ENCODE peak calls at places on chromosomes 11 and 22, in eight cellular contexts. X is upper lobe of right lung, R is cardiac muscle cell, M is neuronal stem cell, P is SJSA1, V is left ventricle myocardium inferior, W is mammary epithelial cell, K is psoas muscle. B is an unnamed sample. For H3K27me3, the result is how much of the 10 kb centered on the place peaks cover.

GRCh38 chr11:44600739-44601416 is 35.4 kb downstream of the CD82 start:
- DNase-seq in X (no peak), R (peak), M (no peak), P (no peak), V (peak), W (no peak), K (no peak), B (no peak)

GRCh38 chr11:6653656-6654055 is 2.0 kb downstream of the DCHS1 start:
- DNase-seq in X (no peak), R (no peak), M (no peak), P (no peak), V (no peak), W (no peak), K (no peak), B (no peak)

GRCh38 chr11:67610302-67610868 is 3.6 kb downstream of the NDUFV1 start:
- DNase-seq in X (no peak), R (no peak), M (no peak), P (no peak), V (no peak), W (no peak), K (peak), B (no peak)

GRCh38 chr11:73268671-73269271 is 3.4 kb upstream of the P2RY6 start:
- DNase-seq in X (peak), R (no peak), M (no peak), P (no peak), V (no peak), W (no peak), K (no peak), B (no peak)

GRCh38 chr11:74085542-74085892 is 76.6 kb upstream of the UCP3 start:
- DNase-seq in X (no peak), R (no peak), M (no peak), P (no peak), V (no peak), W (no peak), K (no peak), B (no peak)

GRCh38 chr11:18671246-18671645 is 27.3 kb upstream of the TMEM86A start:
- DNase-seq in X (no peak), R (no peak), M (no peak), P (no peak), V (no peak), W (no peak), K (no peak), B (peak)

GRCh38 chr11:28964811-28965210 is 856.6 kb downstream of the METTL15 start:
- DNase-seq in X (no peak), R (no peak), M (no peak), P (peak), V (no peak), W (no peak), K (no peak), B (no peak)

GRCh38 chr22:29339381-29340235 is 24.1 kb upstream of the RASL10A start:
- DNase-seq in X (no peak), R (no peak), M (no peak), P (no peak), V (no peak), W (peak), K (no peak), B (peak)

GRCh38 chr11:66706989-66707388 is 22.0 kb downstream of the SPTBN2 start:
- DNase-seq in X (no peak), R (no peak), M (no peak), P (no peak), V (no peak), W (no peak), K (no peak), B (no peak)

GRCh38 chr11:119062779-119063178 is 4.8 kb upstream of the VPS11 start:
- DNase-seq in X (no peak), R (peak), M (no peak), P (no peak), V (no peak), W (peak), K (no peak), B (peak)

GRCh38 chr11:96035031-96035743 is 111.3 kb upstream of the MTMR2 start:
- DNase-seq in X (no peak), R (peak), M (no peak), P (no peak), V (no peak), W (no peak), K (no peak), B (no peak)

DNA sequence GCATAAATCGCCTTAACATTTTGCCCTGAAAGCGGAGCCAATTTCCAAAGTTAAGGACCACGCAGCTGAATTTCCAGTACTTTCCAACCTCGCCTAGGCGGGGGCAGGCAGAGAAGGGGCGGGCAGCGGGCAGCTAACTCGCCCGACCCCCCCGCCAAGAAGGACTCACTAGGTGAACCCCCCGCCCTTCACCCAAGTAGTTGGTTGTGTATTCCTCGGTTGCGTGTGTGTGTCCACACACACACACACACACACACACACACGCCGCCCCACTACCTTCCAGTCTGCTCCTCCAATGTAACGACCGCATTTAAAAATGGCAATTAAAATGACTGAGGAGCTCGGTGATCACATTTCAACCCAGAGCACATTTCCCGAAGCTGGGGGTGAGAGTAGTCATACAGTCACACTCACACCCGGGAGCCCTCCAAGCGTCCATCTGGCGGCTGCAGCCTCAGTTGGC is 1.4 kb downstream of the TENM4 start:
- DNase-seq in X (no peak), R (peak), M (no peak), P (no peak), V (no peak), W (peak), K (no peak), B (no peak)
- H3K27me3 ChIP-seq in X (half or more), R (under half), M (under half), P (under half), V (half or more), W (under half), K (under half), B (under half)

GRCh38 chr22:49735411-49736311 is 92.0 kb downstream of the BRD1 start:
- DNase-seq in X (peak), R (peak), M (peak), P (no peak), V (no peak), W (no peak), K (no peak), B (no peak)
- H3K4me3 ChIP-seq in X (no peak), R (no peak), M (no peak), P (no peak), V (no peak), W (no peak), K (no peak), B (no peak)

GRCh38 chr11:16604784-16605439 is 133.5 kb upstream of the C11orf58 start:
- DNase-seq in X (peak), R (peak), M (peak), P (peak), V (peak), W (peak), K (peak), B (peak)
- H3K27me3 ChIP-seq in X (under half), R (half or more), M (under half), P (under half), V (under half), W (under half), K (under half), B (under half)

DNA sequence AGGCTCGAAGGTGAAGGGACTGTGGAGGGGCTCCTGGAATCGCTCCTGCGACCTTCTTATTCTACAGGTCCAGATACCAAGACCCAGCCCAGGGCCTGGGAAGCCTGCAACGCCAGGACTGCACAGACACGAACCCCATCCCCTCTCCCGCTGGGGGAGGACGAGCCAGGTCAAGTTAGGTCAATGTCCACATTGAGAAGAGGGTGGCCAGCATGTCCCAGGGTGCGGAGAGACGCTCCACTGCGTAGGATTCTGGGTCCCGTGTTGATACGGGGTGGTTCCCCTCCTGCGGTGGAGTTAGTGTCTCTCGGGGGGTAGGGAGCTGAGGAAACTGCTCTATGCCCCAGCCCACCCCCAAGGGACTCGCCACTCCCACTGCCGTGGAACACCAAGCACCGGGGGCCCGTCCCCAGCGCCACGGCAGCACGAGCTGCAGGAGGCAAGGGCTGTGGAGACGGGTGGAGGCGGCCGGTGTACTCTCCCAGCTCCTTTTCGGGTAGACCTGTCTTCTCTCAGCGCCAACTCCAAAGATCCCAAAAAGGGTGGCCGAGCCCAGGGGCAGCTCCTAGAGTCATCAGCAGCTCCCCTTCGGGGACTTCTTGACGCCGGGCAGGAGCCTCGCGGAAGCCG is 1.6 kb downstream of the GSC2 start:
- DNase-seq in X (peak), R (no peak), M (no peak), P (no peak), V (no peak), W (no peak), K (no peak), B (no peak)
- H3K4me3 ChIP-seq in X (no peak), R (no peak), M (no peak), P (no peak), V (no peak), W (no peak), K (peak), B (no peak)

DNA sequence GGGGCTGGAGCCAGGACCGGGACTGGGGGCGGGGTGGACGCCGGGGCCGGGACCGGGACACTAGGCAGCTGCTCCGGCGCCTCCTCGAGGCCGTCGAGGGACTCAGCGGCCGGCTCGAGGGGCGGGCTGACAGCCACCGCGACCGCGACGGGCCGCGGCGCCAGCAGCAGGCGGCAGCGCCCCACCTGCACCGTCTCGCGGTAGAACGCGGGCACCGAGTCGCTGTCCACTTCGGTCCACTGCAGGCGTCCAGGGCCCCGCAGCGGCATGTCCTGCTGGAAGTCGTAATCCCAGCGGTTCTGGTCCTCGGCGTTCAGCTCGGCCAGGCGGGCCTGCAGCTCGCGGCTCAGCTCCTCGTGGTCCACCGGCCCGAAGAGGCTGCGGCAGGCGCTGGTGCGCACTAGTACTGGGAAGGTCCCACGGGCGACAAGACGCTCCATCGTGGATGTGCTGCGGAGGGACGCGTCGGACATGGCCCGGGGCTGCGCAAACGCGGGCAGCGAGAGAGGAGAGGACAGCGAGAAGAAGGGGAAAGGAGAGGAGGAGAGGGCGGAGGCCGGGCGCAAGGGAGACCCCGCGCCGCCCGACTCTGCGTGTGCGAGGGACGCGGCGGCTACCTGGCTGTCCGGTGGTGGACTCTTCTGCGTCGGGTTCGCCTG is 429 bp downstream of the CDKN1C start:
- DNase-seq in X (peak), R (peak), M (no peak), P (peak), V (peak), W (no peak), K (peak), B (no peak)
- H3K27me3 ChIP-seq in X (under half), R (under half), M (under half), P (under half), V (under half), W (under half), K (under half), B (under half)

GRCh38 chr11:8040261-8040920 is 40.6 kb upstream of the TUB start:
- DNase-seq in X (no peak), R (no peak), M (no peak), P (no peak), V (no peak), W (no peak), K (no peak), B (no peak)
- H3K4me3 ChIP-seq in X (no peak), R (no peak), M (no peak), P (no peak), V (no peak), W (no peak), K (no peak), B (no peak)

GRCh38 chr11:70108250-70108649 is 30.1 kb downstream of the ANO1 start:
- DNase-seq in X (no peak), R (peak), M (no peak), P (no peak), V (no peak), W (no peak), K (no peak), B (peak)
- H3K27me3 ChIP-seq in X (under half), R (under half), M (under half), P (under half), V (under half), W (under half), K (under half), B (under half)

GRCh38 chr11:111838054-111838453 is 33.3 kb downstream of the ALG9 start:
- DNase-seq in X (no peak), R (no peak), M (no peak), P (no peak), V (no peak), W (no peak), K (no peak), B (no peak)

GRCh38 chr11:111845256-111846028 is 25.9 kb downstream of the ALG9 start:
- DNase-seq in X (no peak), R (peak), M (no peak), P (no peak), V (no peak), W (no peak), K (no peak), B (no peak)

GRCh38 chr11:111843659-111844058 is 27.7 kb downstream of the ALG9 start:
- DNase-seq in X (no peak), R (no peak), M (no peak), P (no peak), V (no peak), W (no peak), K (no peak), B (no peak)

GRCh38 chr11:111840143-111840542 is 31.2 kb downstream of the ALG9 start:
- DNase-seq in X (no peak), R (peak), M (peak), P (no peak), V (no peak), W (no peak), K (no peak), B (no peak)

DNA sequence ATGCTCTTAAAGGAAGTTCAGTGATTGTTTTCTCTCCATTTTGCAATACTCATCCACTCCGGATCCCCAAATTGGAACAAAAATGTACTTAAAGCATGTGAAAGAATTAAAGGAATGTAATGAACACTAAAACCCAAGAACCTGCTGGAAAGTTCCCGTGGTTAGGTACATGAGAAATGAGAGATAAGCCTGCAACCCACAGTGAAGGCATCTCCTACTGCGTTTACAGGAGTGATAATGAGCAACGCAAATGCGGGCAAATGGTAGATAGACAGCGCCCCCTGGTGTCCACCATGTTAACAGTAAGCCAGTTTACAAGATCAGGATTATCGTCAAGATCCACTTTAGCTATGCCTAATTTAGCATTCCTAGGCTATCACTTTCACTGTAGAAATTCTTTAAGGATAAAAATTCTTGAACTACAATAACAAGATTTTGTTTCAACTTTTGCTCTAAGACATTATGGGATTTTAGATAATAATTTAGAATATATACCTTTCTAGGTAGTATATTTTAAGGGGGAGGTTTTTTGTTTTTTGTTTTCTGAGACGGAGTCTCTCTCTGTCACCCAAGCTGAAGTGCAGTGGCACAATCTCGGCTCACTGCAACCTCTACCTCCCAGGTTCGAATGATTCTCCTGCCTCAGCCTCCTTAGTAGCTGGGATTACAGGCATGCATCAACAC is 29.9 kb downstream of the ALG9 start:
- DNase-seq in X (peak), R (peak), M (peak), P (peak), V (peak), W (peak), K (peak), B (peak)
- H3K4me3 ChIP-seq in X (no peak), R (no peak), M (no peak), P (no peak), V (no peak), W (no peak), K (no peak), B (no peak)

GRCh38 chr11:121435132-121435531 is 17.0 kb upstream of the SORL1 start:
- DNase-seq in X (no peak), R (no peak), M (no peak), P (no peak), V (no peak), W (no peak), K (no peak), B (no peak)
- H3K27me3 ChIP-seq in X (under half), R (under half), M (under half), P (under half), V (under half), W (under half), K (under half), B (under half)

B was measured in bronchial epithelial cell.